ENCODE peak calls at places on chromosomes 16 and 17, in four cellular contexts. One of them, this sample, is unnamed.

GRCh38 chr17:56577190-56577589 is 16.3 kb upstream of the NOG start:
- DNase-seq in H1: no peak
- DNase-seq in endothelial cell of umbilical vein: no peak
- DNase-seq in GM12878: no peak
- DNase-seq in this sample: no peak

GRCh38 chr17:78762007-78762406 is 20.1 kb downstream of the CYTH1 start:
- DNase-seq in H1: no peak
- DNase-seq in endothelial cell of umbilical vein: peak
- DNase-seq in GM12878: no peak
- DNase-seq in this sample: no peak

GRCh38 chr17:63842173-63842539 is 329 bp downstream of the SMARCD2 start:
- DNase-seq in H1: no peak
- DNase-seq in GM12878: no peak
- DNase-seq in endothelial cell of umbilical vein: peak
- DNase-seq in this sample: peak

GRCh38 chr16:21088646-21089538 is 61.8 kb downstream of the DNAH3 start:
- DNase-seq in GM12878: no peak
- DNase-seq in endothelial cell of umbilical vein: no peak
- DNase-seq in H1: no peak
- DNase-seq in this sample: no peak

GRCh38 chr16:78133919-78134318 is 34.5 kb downstream of the WWOX start:
- DNase-seq in endothelial cell of umbilical vein: no peak
- DNase-seq in GM12878: no peak
- DNase-seq in H1: no peak
- DNase-seq in this sample: no peak

GRCh38 chr17:10737168-10737622 is 7.4 kb upstream of the TMEM220 start:
- DNase-seq in endothelial cell of umbilical vein: peak
- DNase-seq in H1: no peak
- DNase-seq in GM12878: no peak
- DNase-seq in this sample: peak

GRCh38 chr17:2177235-2177811 is 122.4 kb downstream of the HIC1 start:
- DNase-seq in H1: no peak
- DNase-seq in GM12878: no peak
- DNase-seq in endothelial cell of umbilical vein: peak
- DNase-seq in this sample: no peak

GRCh38 chr17:63698886-63699637 is 863 bp downstream of the LIMD2 start:
- DNase-seq in GM12878: peak
- DNase-seq in H1: no peak
- DNase-seq in endothelial cell of umbilical vein: peak
- DNase-seq in this sample: peak

GRCh38 chr17:47708864-47709541 is 15.0 kb downstream of the TBKBP1 start:
- DNase-seq in GM12878: no peak
- DNase-seq in H1: no peak
- DNase-seq in endothelial cell of umbilical vein: no peak
- DNase-seq in this sample: peak

GRCh38 chr17:66949501-66949900 is 15.0 kb upstream of the CACNG4 start:
- DNase-seq in GM12878: no peak
- DNase-seq in H1: no peak
- DNase-seq in endothelial cell of umbilical vein: no peak
- DNase-seq in this sample: no peak

GRCh38 chr16:54242199-54242598 is 44.4 kb downstream of the IRX3 start:
- DNase-seq in GM12878: no peak
- DNase-seq in H1: peak
- DNase-seq in endothelial cell of umbilical vein: peak
- DNase-seq in this sample: peak

GRCh38 chr17:57236686-57237299 is 19.5 kb upstream of the MSI2 start:
- DNase-seq in H1: no peak
- DNase-seq in GM12878: no peak
- DNase-seq in endothelial cell of umbilical vein: no peak
- DNase-seq in this sample: no peak

GRCh38 chr17:20263595-20263994 is 203.7 kb downstream of the LGALS9B start:
- DNase-seq in H1: no peak
- DNase-seq in endothelial cell of umbilical vein: no peak
- DNase-seq in GM12878: no peak
- DNase-seq in this sample: peak

GRCh38 chr17:6073620-6074019 is 3.4 kb downstream of the WSCD1 start:
- DNase-seq in GM12878: no peak
- DNase-seq in endothelial cell of umbilical vein: no peak
- DNase-seq in H1: no peak
- DNase-seq in this sample: no peak
- TF ChIP-seq POLR2AphosphoS5 in GM12878: no peak
- TF ChIP-seq POLR2AphosphoS5 in endothelial cell of umbilical vein: no peak
- TF ChIP-seq POLR2AphosphoS5 in H1: no peak
- TF ChIP-seq POLR2AphosphoS5 in this sample: no peak

DNA sequence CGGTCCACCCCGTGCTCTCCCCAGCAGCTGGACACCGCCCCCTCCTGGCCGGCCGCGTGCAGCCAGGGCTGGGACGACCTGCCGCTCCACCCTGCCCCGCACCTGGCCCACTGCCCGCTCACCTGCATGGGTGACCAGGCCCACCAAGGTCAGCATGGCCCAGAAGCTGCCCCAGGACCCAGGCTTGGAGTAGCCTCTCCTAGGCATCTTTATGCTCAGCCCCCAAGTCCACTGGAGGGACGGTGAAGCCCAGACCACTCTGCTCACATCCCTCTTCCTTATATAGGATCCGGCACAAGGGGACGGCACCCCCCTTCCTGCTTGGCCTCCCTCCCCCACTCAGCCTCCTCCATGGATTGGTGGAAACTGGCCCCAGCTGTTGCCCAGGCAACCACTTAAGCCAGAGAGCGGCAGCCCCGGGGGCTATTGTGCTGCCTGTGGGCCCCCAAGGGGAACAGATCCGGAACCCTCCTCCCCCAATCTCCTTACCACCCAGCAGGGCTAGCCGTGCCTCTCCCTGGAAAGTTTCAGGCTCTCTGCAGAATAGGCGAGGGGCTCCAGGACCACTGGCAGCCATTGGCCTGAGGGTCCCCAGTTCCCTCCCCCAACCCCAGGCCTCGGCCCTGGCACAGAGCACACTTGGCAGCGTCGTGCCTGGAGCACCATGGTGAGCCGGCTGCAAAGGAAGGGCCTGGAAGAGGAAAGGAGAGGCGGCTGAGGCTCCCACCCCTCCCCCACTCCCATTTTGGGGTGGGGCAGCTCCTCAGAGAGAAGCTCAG is at the start of gene BTBD17:
- DNase-seq in GM12878: no peak
- DNase-seq in endothelial cell of umbilical vein: peak
- DNase-seq in H1: no peak
- DNase-seq in this sample: peak
- H3K4me3 ChIP-seq in GM12878: no peak
- H3K4me3 ChIP-seq in endothelial cell of umbilical vein: no peak
- H3K4me3 ChIP-seq in H1: peak
- H3K4me3 ChIP-seq in this sample: peak

GRCh38 chr17:38586788-38587187 is 19.0 kb downstream of the SRCIN1 start:
- DNase-seq in GM12878: no peak
- DNase-seq in H1: no peak
- DNase-seq in endothelial cell of umbilical vein: no peak
- DNase-seq in this sample: no peak
- H3K4me2 ChIP-seq in GM12878: no peak
- H3K4me2 ChIP-seq in H1: no peak
- H3K4me2 ChIP-seq in endothelial cell of umbilical vein: no peak
- H3K4me2 ChIP-seq in this sample: no peak

DNA sequence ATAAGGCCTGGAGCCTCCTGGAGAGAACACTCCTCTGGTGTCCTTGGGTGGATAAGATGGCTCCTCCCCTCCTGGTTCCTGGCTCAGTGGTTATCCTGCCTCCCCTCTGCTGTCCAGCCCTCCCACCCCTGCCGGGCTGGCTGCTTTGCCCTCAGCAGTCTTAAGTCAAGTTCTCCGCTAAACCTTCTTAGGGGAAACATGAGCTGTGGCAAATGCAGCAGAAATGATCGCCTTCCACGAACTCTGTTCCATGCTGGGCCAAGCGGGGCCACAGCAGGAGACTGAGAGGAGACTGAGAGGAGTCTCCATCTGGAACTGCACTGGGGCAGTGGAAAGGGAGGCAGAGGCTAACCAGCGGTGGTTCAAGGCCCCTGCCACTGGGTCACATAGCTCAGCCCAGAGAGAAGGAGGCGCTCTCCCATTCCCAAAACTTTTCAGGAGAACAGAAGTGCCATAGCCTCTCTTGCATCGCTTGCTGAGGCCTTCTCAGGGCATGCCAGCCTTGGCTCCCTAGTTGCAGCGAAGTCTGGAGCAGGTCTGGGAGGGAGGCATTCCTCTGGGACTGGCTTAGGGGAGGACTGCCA is 26.9 kb downstream of the TNS4 start:
- DNase-seq in endothelial cell of umbilical vein: no peak
- DNase-seq in GM12878: no peak
- DNase-seq in H1: no peak
- DNase-seq in this sample: no peak
- TF ChIP-seq POLR2AphosphoS5 in endothelial cell of umbilical vein: no peak
- TF ChIP-seq POLR2AphosphoS5 in GM12878: no peak
- TF ChIP-seq POLR2AphosphoS5 in H1: no peak
- TF ChIP-seq POLR2AphosphoS5 in this sample: no peak

GRCh38 chr17:8888704-8889302 is 21.3 kb upstream of the PIK3R6 start:
- DNase-seq in GM12878: no peak
- DNase-seq in H1: no peak
- DNase-seq in endothelial cell of umbilical vein: no peak
- DNase-seq in this sample: no peak
- H3K4me3 ChIP-seq in GM12878: no peak
- H3K4me3 ChIP-seq in H1: no peak
- H3K4me3 ChIP-seq in endothelial cell of umbilical vein: no peak
- H3K4me3 ChIP-seq in this sample: no peak